ENCODE peak calls at places on chromosomes 1 and 21, in seven cellular contexts. O is HCT116, L is ovary, K is transverse colon, W is body of pancreas, V is stomach, U is tibial nerve. X is an unnamed sample.

GRCh38 chr21:27275294-27275927 is 308.5 kb upstream of the ADAMTS5 start:
- DNase-seq in O (no peak), L (no peak), K (no peak), W (no peak), V (no peak), U (no peak), X (no peak)

GRCh38 chr21:39660596-39660995 is 47.9 kb downstream of the B3GALT5 start:
- DNase-seq in O (no peak), L (no peak), K (peak), W (peak), V (no peak), U (peak), X (no peak)

GRCh38 chr1:49364676-49365075 is 588.0 kb upstream of the BEND5 start:
- DNase-seq in O (no peak), L (no peak), K (no peak), W (no peak), V (no peak), U (no peak), X (no peak)

GRCh38 chr1:203627819-203628184 is 1.2 kb downstream of the ATP2B4 start:
- DNase-seq in O (no peak), L (no peak), K (peak), W (no peak), V (peak), U (peak), X (no peak)

GRCh38 chr21:45510466-45510955 is 31.7 kb downstream of the SLC19A1 start:
- DNase-seq in O (no peak), L (peak), K (no peak), W (no peak), V (no peak), U (no peak), X (no peak)

GRCh38 chr1:161074676-161075368 is 5.1 kb upstream of the ARHGAP30 start:
- DNase-seq in O (no peak), L (no peak), K (no peak), W (no peak), V (no peak), U (no peak), X (peak)

GRCh38 chr1:21873761-21874160 is 61.7 kb downstream of the LDLRAD2 start:
- DNase-seq in O (no peak), L (no peak), K (no peak), W (no peak), V (no peak), U (no peak), X (no peak)

GRCh38 chr21:34947122-34947534 is 102.0 kb downstream of the RUNX1 start:
- DNase-seq in O (no peak), L (no peak), K (no peak), W (no peak), V (no peak), U (no peak), X (no peak)

GRCh38 chr1:209383907-209384709 is 199.4 kb upstream of the CAMK1G start:
- DNase-seq in O (no peak), L (no peak), K (no peak), W (no peak), V (no peak), U (no peak), X (no peak)

GRCh38 chr21:44454747-44455523 is at the start of gene LRRC3:
- DNase-seq in O (peak), L (peak), K (peak), W (peak), V (peak), U (peak), X (peak)

GRCh38 chr21:41895643-41896493 is 16.7 kb upstream of the PRDM15 start:
- DNase-seq in O (no peak), L (no peak), K (peak), W (no peak), V (no peak), U (no peak), X (no peak)

GRCh38 chr1:2591581-2592261 is 5.1 kb downstream of the PRXL2B start:
- DNase-seq in O (no peak), L (peak), K (no peak), W (no peak), V (no peak), U (no peak), X (peak)

GRCh38 chr1:74785944-74786343 is 53.0 kb downstream of the TYW3 start:
- DNase-seq in O (no peak), L (no peak), K (no peak), W (no peak), V (no peak), U (no peak), X (no peak)

GRCh38 chr1:20367626-20368025 is 77.0 kb downstream of the VWA5B1 start:
- DNase-seq in O (no peak), L (no peak), K (no peak), W (no peak), V (no peak), U (no peak), X (no peak)

GRCh38 chr1:12495725-12496124 is 122.3 kb downstream of the DHRS3 start:
- DNase-seq in O (no peak), L (peak), K (no peak), W (peak), V (no peak), U (no peak), X (no peak)

GRCh38 chr1:111867868-111868440 is 112.3 kb downstream of the DDX20 start:
- DNase-seq in O (no peak), L (no peak), K (no peak), W (no peak), V (no peak), U (no peak), X (no peak)

GRCh38 chr1:50979964-50980363 is 9.9 kb downstream of the CDKN2C start:
- DNase-seq in O (no peak), L (no peak), K (no peak), W (no peak), V (no peak), U (no peak), X (no peak)

GRCh38 chr1:207868769-207869721 is 41.9 kb downstream of the CD34 start:
- DNase-seq in O (peak), L (peak), K (peak), W (peak), V (peak), U (peak), X (peak)

GRCh38 chr1:16080422-16081150 is 7.1 kb upstream of the FAM131C start:
- DNase-seq in O (no peak), L (no peak), K (no peak), W (peak), V (peak), U (no peak), X (no peak)

GRCh38 chr1:72397786-72398185 is 115.4 kb upstream of the NEGR1 start:
- DNase-seq in O (no peak), L (no peak), K (no peak), W (no peak), V (no peak), U (no peak), X (no peak)

GRCh38 chr1:100538935-100539835 is 1.2 kb downstream of the GPR88 start:
- DNase-seq in O (no peak), L (peak), K (no peak), W (peak), V (peak), U (no peak), X (no peak)

GRCh38 chr1:39653546-39654031 is 14.1 kb upstream of the HEYL start:
- DNase-seq in O (peak), L (peak), K (peak), W (peak), V (peak), U (peak), X (peak)

GRCh38 chr1:109997867-109998229 is 13.3 kb downstream of the AHCYL1 start:
- DNase-seq in O (no peak), L (no peak), K (no peak), W (no peak), V (no peak), U (no peak), X (no peak)

GRCh38 chr1:230210326-230210978 is 143.4 kb downstream of the GALNT2 start:
- DNase-seq in O (no peak), L (no peak), K (no peak), W (no peak), V (no peak), U (no peak), X (no peak)

GRCh38 chr21:35226302-35226701 is 177.2 kb upstream of the RUNX1 start:
- DNase-seq in O (no peak), L (no peak), K (no peak), W (no peak), V (peak), U (no peak), X (no peak)

GRCh38 chr21:36155603-36156338 is 853 bp upstream of the DOP1B start:
- DNase-seq in O (no peak), L (peak), K (peak), W (peak), V (peak), U (no peak), X (no peak)

GRCh38 chr21:44949161-44950015 is 9.6 kb downstream of the SLX9 start:
- DNase-seq in O (peak), L (peak), K (peak), W (peak), V (peak), U (peak), X (peak)

GRCh38 chr21:44751186-44751798 is 39.9 kb upstream of the TSPEAR start:
- DNase-seq in O (no peak), L (no peak), K (no peak), W (no peak), V (no peak), U (no peak), X (no peak)

GRCh38 chr1:223011230-223011856 is 131.7 kb downstream of the TLR5 start:
- DNase-seq in O (no peak), L (no peak), K (no peak), W (no peak), V (no peak), U (no peak), X (no peak)

GRCh38 chr1:223014142-223014873 is 128.7 kb downstream of the TLR5 start:
- DNase-seq in O (no peak), L (no peak), K (no peak), W (no peak), V (no peak), U (no peak), X (no peak)

GRCh38 chr1:223010552-223011229 is 132.4 kb downstream of the TLR5 start:
- DNase-seq in O (no peak), L (no peak), K (no peak), W (no peak), V (no peak), U (no peak), X (no peak)

GRCh38 chr1:223009421-223009820 is 133.6 kb downstream of the TLR5 start:
- DNase-seq in O (no peak), L (no peak), K (no peak), W (no peak), V (no peak), U (no peak), X (no peak)

DNA sequence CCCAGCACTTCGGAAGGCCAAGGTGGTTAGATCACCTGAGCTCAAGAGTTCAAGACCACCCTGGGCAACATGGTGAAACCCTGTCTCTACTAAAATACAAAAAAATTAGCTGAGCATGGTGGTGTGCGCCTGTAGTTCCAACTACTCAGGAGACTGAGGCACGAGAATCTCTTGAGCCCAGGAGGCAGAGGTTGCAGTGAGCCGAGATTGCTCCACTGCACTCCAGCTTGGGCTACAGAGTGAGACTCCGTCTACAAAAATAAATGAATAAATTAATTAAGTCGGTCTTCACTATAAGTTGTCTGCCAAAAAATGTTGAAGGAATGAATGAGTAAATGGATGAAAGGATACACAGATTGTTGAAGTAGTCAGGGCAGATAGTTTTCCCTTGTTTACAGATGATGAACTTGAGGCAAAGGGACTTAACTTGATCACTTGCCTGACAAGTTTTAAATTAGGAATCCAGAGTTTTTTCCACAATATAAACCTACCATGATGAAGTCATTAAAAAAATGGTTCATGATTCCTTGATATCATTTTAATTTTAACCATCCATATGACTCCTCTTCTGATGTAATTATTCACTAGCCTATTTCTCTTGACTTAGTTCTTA is 130.8 kb downstream of the TLR5 start:
- DNase-seq in O (no peak), L (no peak), K (no peak), W (no peak), V (no peak), U (no peak), X (no peak)
- TF ChIP-seq POLR2A in O (no peak), L (no peak), K (no peak), W (no peak), V (no peak), U (no peak), X (no peak)

DNA sequence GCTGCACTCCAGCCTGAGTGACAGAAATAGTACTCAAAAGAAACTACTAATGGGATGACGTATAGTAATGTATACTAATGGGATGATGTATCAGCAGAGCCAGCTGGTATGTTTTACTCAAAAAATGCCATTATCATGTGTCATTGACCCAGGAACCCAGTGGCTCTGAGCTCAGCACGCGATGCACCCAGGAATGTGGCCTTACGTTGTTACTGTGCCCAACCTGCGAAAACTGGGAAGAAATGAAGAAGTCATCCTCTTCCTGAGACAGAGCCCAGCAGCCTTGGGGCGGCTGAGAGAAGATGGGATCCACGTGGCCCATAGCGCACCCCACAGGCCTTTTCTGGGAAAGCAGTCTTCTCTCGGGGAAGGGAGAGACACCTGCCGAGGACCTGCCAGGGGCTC is 8.8 kb downstream of the UBE2J2 start:
- DNase-seq in O (no peak), L (no peak), K (no peak), W (no peak), V (no peak), U (no peak), X (no peak)
- TF ChIP-seq CTCF in O (peak), L (no peak), K (no peak), W (no peak), V (no peak), U (no peak), X (no peak)

GRCh38 chr1:147243228-147243685 is 773 bp downstream of the CHD1L start:
- DNase-seq in O (no peak), L (no peak), K (peak), W (peak), V (no peak), U (peak), X (peak)

GRCh38 chr1:147245129-147245528 is 2.6 kb downstream of the CHD1L start:
- DNase-seq in O (no peak), L (no peak), K (no peak), W (no peak), V (no peak), U (no peak), X (no peak)

GRCh38 chr1:147245586-147246021 is 3.1 kb downstream of the CHD1L start:
- DNase-seq in O (no peak), L (no peak), K (no peak), W (no peak), V (no peak), U (no peak), X (no peak)

GRCh38 chr1:147241955-147242448 is 482 bp upstream of the CHD1L start:
- DNase-seq in O (no peak), L (no peak), K (no peak), W (no peak), V (no peak), U (no peak), X (no peak)

GRCh38 chr1:147242449-147243227 is at the start of gene CHD1L:
- DNase-seq in O (peak), L (peak), K (peak), W (peak), V (peak), U (peak), X (peak)
- TF ChIP-seq POLR2A in O (peak), L (peak), K (peak), W (peak), V (no peak), U (no peak), X (no peak)

DNA sequence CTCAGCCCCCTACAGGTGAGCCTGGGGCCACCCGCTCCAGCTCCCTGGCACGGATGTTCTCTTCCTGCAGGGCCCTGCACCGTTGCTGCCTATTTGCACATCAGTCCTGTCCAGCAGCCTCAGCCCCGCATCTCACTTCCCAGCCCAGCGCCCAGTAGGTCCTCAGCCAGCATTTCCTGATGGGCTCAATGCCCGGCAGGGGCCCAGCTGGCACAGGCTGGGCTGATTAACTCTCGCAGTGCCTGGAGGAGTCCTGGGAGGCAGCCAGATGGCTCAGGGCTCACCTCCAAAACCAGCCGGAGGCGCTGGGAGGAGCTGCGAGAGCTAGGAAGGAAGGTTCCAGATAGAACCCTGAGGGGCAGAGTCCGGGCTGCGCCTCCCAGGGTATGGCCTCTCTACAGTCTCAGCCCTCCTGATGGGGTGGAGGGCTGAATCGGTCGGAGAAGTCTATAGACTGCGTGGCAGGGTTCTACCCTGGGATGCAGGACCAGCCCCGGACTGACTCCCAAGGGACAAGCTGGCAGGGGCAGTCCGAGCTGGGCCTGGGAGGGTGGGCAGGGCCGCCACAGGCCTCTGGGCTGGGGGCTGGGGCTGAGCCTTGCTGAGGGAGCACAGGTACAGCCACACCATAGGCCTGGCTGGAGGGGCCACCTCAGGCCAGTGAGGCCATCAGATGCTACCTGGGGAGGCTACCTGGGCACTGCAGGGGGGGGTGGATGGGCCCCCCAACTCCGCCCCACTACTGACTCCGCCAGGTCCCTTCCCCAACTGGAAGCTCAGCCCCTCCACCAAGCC is 19.2 kb upstream of the CLSTN1 start:
- DNase-seq in O (no peak), L (peak), K (peak), W (peak), V (peak), U (no peak), X (no peak)
- TF ChIP-seq CTCF in O (no peak), L (no peak), K (no peak), W (no peak), V (no peak), U (no peak), X (no peak)

GRCh38 chr1:205632374-205633169 is 761 bp upstream of the ELK4 start:
- DNase-seq in O (peak), L (no peak), K (no peak), W (no peak), V (no peak), U (no peak), X (no peak)

GRCh38 chr1:205630241-205630640 is 1.6 kb downstream of the ELK4 start:
- DNase-seq in O (no peak), L (no peak), K (no peak), W (no peak), V (no peak), U (no peak), X (no peak)

GRCh38 chr1:205630651-205631009 is 1.2 kb downstream of the ELK4 start:
- DNase-seq in O (no peak), L (no peak), K (no peak), W (no peak), V (no peak), U (no peak), X (no peak)

GRCh38 chr1:205631010-205631726 is 643 bp downstream of the ELK4 start:
- DNase-seq in O (peak), L (peak), K (peak), W (peak), V (peak), U (peak), X (peak)

GRCh38 chr1:205631727-205632373 is at the start of gene ELK4:
- DNase-seq in O (peak), L (peak), K (peak), W (peak), V (peak), U (peak), X (peak)
- TF ChIP-seq POLR2A in O (peak), L (peak), K (peak), W (peak), V (peak), U (peak), X (peak)

X was measured in upper lobe of left lung.